ENCODE peak calls at places on chromosomes 6 and 20, in ten cellular contexts. One of them, this sample, is unnamed.
A peak's percentile ranks its signal among the peaks of the same experiment; 100 is the strongest.

GRCh38 chr20:8213831-8214587 is 81.9 kb downstream of the PLCB1 start:
- DNase-seq in stimulated activated CD4-positive, alpha-beta T cell treated with anti-CD3 and anti-CD28 coated beads, Interleukin-2, amount 100 ng/mL, for 48 hours: no peak
- DNase-seq in iris pigment epithelial cell: no peak
- DNase-seq in AG09309: no peak
- DNase-seq in D341Med: no peak
- DNase-seq in GM12865: peak; percentile 67
- DNase-seq in memory B cell: no peak
- DNase-seq in GM03348: no peak
- DNase-seq in amygdala: no peak
- DNase-seq in tibial artery: no peak
- DNase-seq in this sample: no peak

GRCh38 chr20:62476074-62476838 is 461 bp upstream of the GATA5 start:
- DNase-seq in stimulated activated CD4-positive, alpha-beta T cell treated with anti-CD3 and anti-CD28 coated beads, Interleukin-2, amount 100 ng/mL, for 48 hours: no peak
- DNase-seq in iris pigment epithelial cell: no peak
- DNase-seq in AG09309: no peak
- DNase-seq in D341Med: peak; percentile 56
- DNase-seq in GM12865: no peak
- DNase-seq in memory B cell: no peak
- DNase-seq in GM03348: no peak
- DNase-seq in amygdala: no peak
- DNase-seq in tibial artery: no peak
- DNase-seq in this sample: no peak

GRCh38 chr6:98824163-98824906 is 10.0 kb upstream of the POU3F2 start:
- DNase-seq in stimulated activated CD4-positive, alpha-beta T cell treated with anti-CD3 and anti-CD28 coated beads, Interleukin-2, amount 100 ng/mL, for 48 hours: no peak
- DNase-seq in iris pigment epithelial cell: no peak
- DNase-seq in AG09309: no peak
- DNase-seq in D341Med: peak; percentile 57
- DNase-seq in GM12865: no peak
- DNase-seq in memory B cell: no peak
- DNase-seq in GM03348: no peak
- DNase-seq in amygdala: peak; percentile 38
- DNase-seq in tibial artery: no peak
- DNase-seq in this sample: no peak

GRCh38 chr6:152636675-152637421 is at the start of gene SYNE1:
- DNase-seq in stimulated activated CD4-positive, alpha-beta T cell treated with anti-CD3 and anti-CD28 coated beads, Interleukin-2, amount 100 ng/mL, for 48 hours: no peak
- DNase-seq in iris pigment epithelial cell: peak; percentile 46
- DNase-seq in AG09309: no peak
- DNase-seq in D341Med: peak; percentile 71
- DNase-seq in GM12865: peak; percentile 34
- DNase-seq in memory B cell: no peak
- DNase-seq in GM03348: peak; percentile 83
- DNase-seq in amygdala: peak; percentile 34
- DNase-seq in tibial artery: no peak
- DNase-seq in this sample: no peak

GRCh38 chr6:169861431-169862045 is 110.1 kb downstream of the ERMARD start:
- DNase-seq in stimulated activated CD4-positive, alpha-beta T cell treated with anti-CD3 and anti-CD28 coated beads, Interleukin-2, amount 100 ng/mL, for 48 hours: no peak
- DNase-seq in iris pigment epithelial cell: no peak
- DNase-seq in AG09309: no peak
- DNase-seq in D341Med: no peak
- DNase-seq in GM12865: no peak
- DNase-seq in memory B cell: no peak
- DNase-seq in GM03348: no peak
- DNase-seq in amygdala: no peak
- DNase-seq in tibial artery: peak; percentile 9
- DNase-seq in this sample: no peak

GRCh38 chr20:44742304-44743079 is 3.2 kb upstream of the KCNK15 start:
- DNase-seq in stimulated activated CD4-positive, alpha-beta T cell treated with anti-CD3 and anti-CD28 coated beads, Interleukin-2, amount 100 ng/mL, for 48 hours: no peak
- DNase-seq in iris pigment epithelial cell: no peak
- DNase-seq in AG09309: no peak
- DNase-seq in D341Med: no peak
- DNase-seq in GM12865: no peak
- DNase-seq in memory B cell: no peak
- DNase-seq in GM03348: no peak
- DNase-seq in amygdala: no peak
- DNase-seq in tibial artery: no peak
- DNase-seq in this sample: no peak

GRCh38 chr6:13268914-13269532 is 59.3 kb downstream of the TBC1D7 start:
- DNase-seq in stimulated activated CD4-positive, alpha-beta T cell treated with anti-CD3 and anti-CD28 coated beads, Interleukin-2, amount 100 ng/mL, for 48 hours: no peak
- DNase-seq in iris pigment epithelial cell: peak; percentile 78
- DNase-seq in AG09309: peak; percentile 61
- DNase-seq in D341Med: no peak
- DNase-seq in GM12865: no peak
- DNase-seq in memory B cell: no peak
- DNase-seq in GM03348: peak; percentile 74
- DNase-seq in amygdala: no peak
- DNase-seq in tibial artery: no peak
- DNase-seq in this sample: peak; percentile 42

GRCh38 chr6:169097336-169098052 is 156.2 kb downstream of the THBS2 start:
- DNase-seq in stimulated activated CD4-positive, alpha-beta T cell treated with anti-CD3 and anti-CD28 coated beads, Interleukin-2, amount 100 ng/mL, for 48 hours: no peak
- DNase-seq in iris pigment epithelial cell: peak; percentile 100
- DNase-seq in AG09309: peak; percentile 97
- DNase-seq in D341Med: no peak
- DNase-seq in GM12865: no peak
- DNase-seq in memory B cell: no peak
- DNase-seq in GM03348: no peak
- DNase-seq in amygdala: no peak
- DNase-seq in tibial artery: no peak
- DNase-seq in this sample: peak; percentile 55

GRCh38 chr6:107536183-107536582 is 46.3 kb downstream of the SOBP start:
- DNase-seq in stimulated activated CD4-positive, alpha-beta T cell treated with anti-CD3 and anti-CD28 coated beads, Interleukin-2, amount 100 ng/mL, for 48 hours: no peak
- DNase-seq in iris pigment epithelial cell: no peak
- DNase-seq in AG09309: no peak
- DNase-seq in D341Med: no peak
- DNase-seq in GM12865: peak; percentile 44
- DNase-seq in memory B cell: no peak
- DNase-seq in GM03348: no peak
- DNase-seq in amygdala: no peak
- DNase-seq in tibial artery: no peak
- DNase-seq in this sample: no peak

GRCh38 chr20:41138217-41138526 is 829 bp downstream of the PLCG1 start:
- DNase-seq in stimulated activated CD4-positive, alpha-beta T cell treated with anti-CD3 and anti-CD28 coated beads, Interleukin-2, amount 100 ng/mL, for 48 hours: no peak
- DNase-seq in iris pigment epithelial cell: peak; percentile 40
- DNase-seq in AG09309: no peak
- DNase-seq in D341Med: no peak
- DNase-seq in GM12865: no peak
- DNase-seq in memory B cell: no peak
- DNase-seq in GM03348: no peak
- DNase-seq in amygdala: no peak
- DNase-seq in tibial artery: no peak
- DNase-seq in this sample: no peak

GRCh38 chr20:39464238-39464637 is 502.1 kb downstream of the DHX35 start:
- DNase-seq in stimulated activated CD4-positive, alpha-beta T cell treated with anti-CD3 and anti-CD28 coated beads, Interleukin-2, amount 100 ng/mL, for 48 hours: no peak
- DNase-seq in iris pigment epithelial cell: no peak
- DNase-seq in AG09309: no peak
- DNase-seq in D341Med: no peak
- DNase-seq in GM12865: no peak
- DNase-seq in memory B cell: no peak
- DNase-seq in GM03348: no peak
- DNase-seq in amygdala: no peak
- DNase-seq in tibial artery: no peak
- DNase-seq in this sample: no peak

GRCh38 chr6:10968776-10969175 is 75.3 kb downstream of the ELOVL2 start:
- DNase-seq in stimulated activated CD4-positive, alpha-beta T cell treated with anti-CD3 and anti-CD28 coated beads, Interleukin-2, amount 100 ng/mL, for 48 hours: no peak
- DNase-seq in iris pigment epithelial cell: peak; percentile 83
- DNase-seq in AG09309: peak; percentile 27
- DNase-seq in D341Med: no peak
- DNase-seq in GM12865: no peak
- DNase-seq in memory B cell: no peak
- DNase-seq in GM03348: peak; percentile 74
- DNase-seq in amygdala: no peak
- DNase-seq in tibial artery: no peak
- DNase-seq in this sample: peak; percentile 45

GRCh38 chr6:70551566-70551965 is 15.2 kb upstream of the SDHAF4 start:
- DNase-seq in stimulated activated CD4-positive, alpha-beta T cell treated with anti-CD3 and anti-CD28 coated beads, Interleukin-2, amount 100 ng/mL, for 48 hours: no peak
- DNase-seq in iris pigment epithelial cell: no peak
- DNase-seq in AG09309: no peak
- DNase-seq in D341Med: no peak
- DNase-seq in GM12865: no peak
- DNase-seq in memory B cell: no peak
- DNase-seq in GM03348: no peak
- DNase-seq in amygdala: no peak
- DNase-seq in tibial artery: no peak
- DNase-seq in this sample: no peak

GRCh38 chr20:10710995-10711775 is 37.4 kb upstream of the JAG1 start:
- DNase-seq in stimulated activated CD4-positive, alpha-beta T cell treated with anti-CD3 and anti-CD28 coated beads, Interleukin-2, amount 100 ng/mL, for 48 hours: no peak
- DNase-seq in iris pigment epithelial cell: no peak
- DNase-seq in AG09309: no peak
- DNase-seq in D341Med: no peak
- DNase-seq in GM12865: no peak
- DNase-seq in memory B cell: no peak
- DNase-seq in GM03348: no peak
- DNase-seq in amygdala: no peak
- DNase-seq in tibial artery: no peak
- DNase-seq in this sample: no peak

GRCh38 chr6:12967686-12968085 is 251.1 kb downstream of the PHACTR1 start:
- DNase-seq in stimulated activated CD4-positive, alpha-beta T cell treated with anti-CD3 and anti-CD28 coated beads, Interleukin-2, amount 100 ng/mL, for 48 hours: no peak
- DNase-seq in iris pigment epithelial cell: peak; percentile 14
- DNase-seq in AG09309: peak; percentile 42
- DNase-seq in D341Med: no peak
- DNase-seq in GM12865: no peak
- DNase-seq in memory B cell: no peak
- DNase-seq in GM03348: peak; percentile 44
- DNase-seq in amygdala: no peak
- DNase-seq in tibial artery: no peak
- DNase-seq in this sample: peak; percentile 72

GRCh38 chr20:62822788-62823651 is 6.2 kb downstream of the COL9A3 start:
- DNase-seq in stimulated activated CD4-positive, alpha-beta T cell treated with anti-CD3 and anti-CD28 coated beads, Interleukin-2, amount 100 ng/mL, for 48 hours: no peak
- DNase-seq in iris pigment epithelial cell: no peak
- DNase-seq in AG09309: no peak
- DNase-seq in D341Med: peak; percentile 88
- DNase-seq in GM12865: peak; percentile 73
- DNase-seq in memory B cell: peak; percentile 49
- DNase-seq in GM03348: peak; percentile 31
- DNase-seq in amygdala: no peak
- DNase-seq in tibial artery: no peak
- DNase-seq in this sample: no peak

GRCh38 chr6:131846905-131847304 is 39.1 kb downstream of the ENPP1 start:
- DNase-seq in stimulated activated CD4-positive, alpha-beta T cell treated with anti-CD3 and anti-CD28 coated beads, Interleukin-2, amount 100 ng/mL, for 48 hours: no peak
- DNase-seq in iris pigment epithelial cell: no peak
- DNase-seq in AG09309: no peak
- DNase-seq in D341Med: no peak
- DNase-seq in GM12865: no peak
- DNase-seq in memory B cell: no peak
- DNase-seq in GM03348: no peak
- DNase-seq in amygdala: no peak
- DNase-seq in tibial artery: no peak
- DNase-seq in this sample: no peak

GRCh38 chr6:104449918-104450317 is 409.8 kb downstream of the HACE1 start:
- DNase-seq in stimulated activated CD4-positive, alpha-beta T cell treated with anti-CD3 and anti-CD28 coated beads, Interleukin-2, amount 100 ng/mL, for 48 hours: no peak
- DNase-seq in iris pigment epithelial cell: no peak
- DNase-seq in AG09309: no peak
- DNase-seq in D341Med: no peak
- DNase-seq in GM12865: no peak
- DNase-seq in memory B cell: no peak
- DNase-seq in GM03348: no peak
- DNase-seq in amygdala: no peak
- DNase-seq in tibial artery: no peak
- DNase-seq in this sample: no peak

GRCh38 chr6:155377061-155377460 is 62.8 kb upstream of the TFB1M start:
- DNase-seq in stimulated activated CD4-positive, alpha-beta T cell treated with anti-CD3 and anti-CD28 coated beads, Interleukin-2, amount 100 ng/mL, for 48 hours: no peak
- DNase-seq in iris pigment epithelial cell: peak; percentile 93
- DNase-seq in AG09309: peak; percentile 67
- DNase-seq in D341Med: no peak
- DNase-seq in GM12865: no peak
- DNase-seq in memory B cell: no peak
- DNase-seq in GM03348: peak; percentile 64
- DNase-seq in amygdala: no peak
- DNase-seq in tibial artery: no peak
- DNase-seq in this sample: peak; percentile 87

GRCh38 chr6:141562181-141562800 is 570.4 kb upstream of the GJE1 start:
- DNase-seq in stimulated activated CD4-positive, alpha-beta T cell treated with anti-CD3 and anti-CD28 coated beads, Interleukin-2, amount 100 ng/mL, for 48 hours: no peak
- DNase-seq in iris pigment epithelial cell: peak; percentile 13
- DNase-seq in AG09309: no peak
- DNase-seq in D341Med: peak; percentile 23
- DNase-seq in GM12865: peak; percentile 9
- DNase-seq in memory B cell: no peak
- DNase-seq in GM03348: peak; percentile 20
- DNase-seq in amygdala: peak; percentile 1
- DNase-seq in tibial artery: no peak
- DNase-seq in this sample: peak; percentile 10

GRCh38 chr6:166025149-166025898 is 142.3 kb downstream of the TBXT start:
- DNase-seq in stimulated activated CD4-positive, alpha-beta T cell treated with anti-CD3 and anti-CD28 coated beads, Interleukin-2, amount 100 ng/mL, for 48 hours: no peak
- DNase-seq in iris pigment epithelial cell: peak; percentile 92
- DNase-seq in AG09309: no peak
- DNase-seq in D341Med: no peak
- DNase-seq in GM12865: no peak
- DNase-seq in memory B cell: no peak
- DNase-seq in GM03348: peak; percentile 27
- DNase-seq in amygdala: no peak
- DNase-seq in tibial artery: no peak
- DNase-seq in this sample: peak; percentile 45

GRCh38 chr6:154404791-154405400 is 48.3 kb upstream of the IPCEF1 start:
- DNase-seq in stimulated activated CD4-positive, alpha-beta T cell treated with anti-CD3 and anti-CD28 coated beads, Interleukin-2, amount 100 ng/mL, for 48 hours: no peak
- DNase-seq in iris pigment epithelial cell: peak; percentile 68
- DNase-seq in AG09309: peak; percentile 57
- DNase-seq in D341Med: no peak
- DNase-seq in GM12865: no peak
- DNase-seq in memory B cell: no peak
- DNase-seq in GM03348: peak; percentile 42
- DNase-seq in amygdala: no peak
- DNase-seq in tibial artery: no peak
- DNase-seq in this sample: peak; percentile 28

GRCh38 chr6:40397287-40398033 is 189.7 kb downstream of the LRFN2 start:
- DNase-seq in stimulated activated CD4-positive, alpha-beta T cell treated with anti-CD3 and anti-CD28 coated beads, Interleukin-2, amount 100 ng/mL, for 48 hours: no peak
- DNase-seq in iris pigment epithelial cell: no peak
- DNase-seq in AG09309: no peak
- DNase-seq in D341Med: no peak
- DNase-seq in GM12865: no peak
- DNase-seq in memory B cell: no peak
- DNase-seq in GM03348: no peak
- DNase-seq in amygdala: no peak
- DNase-seq in tibial artery: no peak
- DNase-seq in this sample: no peak

GRCh38 chr20:9235518-9235917 is 166.6 kb downstream of the PLCB4 start:
- DNase-seq in stimulated activated CD4-positive, alpha-beta T cell treated with anti-CD3 and anti-CD28 coated beads, Interleukin-2, amount 100 ng/mL, for 48 hours: no peak
- DNase-seq in iris pigment epithelial cell: peak; percentile 70
- DNase-seq in AG09309: peak; percentile 79
- DNase-seq in D341Med: no peak
- DNase-seq in GM12865: no peak
- DNase-seq in memory B cell: no peak
- DNase-seq in GM03348: peak; percentile 43
- DNase-seq in amygdala: no peak
- DNase-seq in tibial artery: no peak
- DNase-seq in this sample: peak; percentile 82